ENCODE peak calls at places on chromosome 11, in six cellular contexts. One of them, this sample, is unnamed.

GRCh38 chr11:82791779-82792178 is 58.1 kb upstream of the FAM181B start:
- DNase-seq in neural progenitor cell: no peak
- DNase-seq in A549: no peak
- DNase-seq in uterus: no peak
- DNase-seq in left ventricle myocardium inferior: no peak
- DNase-seq in neuronal stem cell: no peak
- DNase-seq in this sample: no peak

GRCh38 chr11:115146425-115146824 is 357.8 kb downstream of the CADM1 start:
- DNase-seq in neural progenitor cell: no peak
- DNase-seq in A549: no peak
- DNase-seq in uterus: no peak
- DNase-seq in left ventricle myocardium inferior: no peak
- DNase-seq in neuronal stem cell: no peak
- DNase-seq in this sample: no peak

GRCh38 chr11:416757-417621 is 2.2 kb upstream of the SIGIRR start:
- DNase-seq in neural progenitor cell: peak; percentile 62
- DNase-seq in A549: no peak
- DNase-seq in uterus: no peak
- DNase-seq in left ventricle myocardium inferior: peak; percentile 66
- DNase-seq in neuronal stem cell: no peak
- DNase-seq in this sample: no peak

GRCh38 chr11:134802598-134802997 is 390.6 kb upstream of the B3GAT1 start:
- DNase-seq in neural progenitor cell: no peak
- DNase-seq in A549: no peak
- DNase-seq in uterus: no peak
- DNase-seq in left ventricle myocardium inferior: no peak
- DNase-seq in neuronal stem cell: no peak
- DNase-seq in this sample: no peak

GRCh38 chr11:116911981-116912734 is 74.7 kb upstream of the APOA1 start:
- DNase-seq in neural progenitor cell: no peak
- DNase-seq in A549: no peak
- DNase-seq in uterus: no peak
- DNase-seq in left ventricle myocardium inferior: no peak
- DNase-seq in neuronal stem cell: no peak
- DNase-seq in this sample: no peak

GRCh38 chr11:81165164-81165563 is 1568.5 kb downstream of the FAM181B start:
- DNase-seq in neural progenitor cell: peak; percentile 41
- DNase-seq in A549: no peak
- DNase-seq in uterus: no peak
- DNase-seq in left ventricle myocardium inferior: no peak
- DNase-seq in neuronal stem cell: no peak
- DNase-seq in this sample: no peak

GRCh38 chr11:61297741-61298140 is 2.6 kb upstream of the VWCE start:
- DNase-seq in neural progenitor cell: no peak
- DNase-seq in A549: no peak
- DNase-seq in uterus: peak; percentile 60
- DNase-seq in left ventricle myocardium inferior: no peak
- DNase-seq in neuronal stem cell: no peak
- DNase-seq in this sample: no peak

GRCh38 chr11:82680252-82680651 is 53.4 kb downstream of the FAM181B start:
- DNase-seq in neural progenitor cell: no peak
- DNase-seq in A549: no peak
- DNase-seq in uterus: no peak
- DNase-seq in left ventricle myocardium inferior: no peak
- DNase-seq in neuronal stem cell: no peak
- DNase-seq in this sample: peak; percentile 57

GRCh38 chr11:45658292-45658991 is 7.0 kb downstream of the CHST1 start:
- DNase-seq in neural progenitor cell: peak; percentile 66
- DNase-seq in A549: no peak
- DNase-seq in uterus: peak; percentile 51
- DNase-seq in left ventricle myocardium inferior: peak; percentile 85
- DNase-seq in neuronal stem cell: no peak
- DNase-seq in this sample: peak; percentile 78

GRCh38 chr11:82556210-82556609 is 177.5 kb downstream of the FAM181B start:
- DNase-seq in neural progenitor cell: no peak
- DNase-seq in A549: no peak
- DNase-seq in uterus: no peak
- DNase-seq in left ventricle myocardium inferior: no peak
- DNase-seq in neuronal stem cell: no peak
- DNase-seq in this sample: no peak

GRCh38 chr11:1126935-1127663 is 30.7 kb upstream of the MUC5AC start:
- DNase-seq in neural progenitor cell: no peak
- DNase-seq in A549: no peak
- DNase-seq in uterus: no peak
- DNase-seq in left ventricle myocardium inferior: no peak
- DNase-seq in neuronal stem cell: no peak
- DNase-seq in this sample: no peak

DNA sequence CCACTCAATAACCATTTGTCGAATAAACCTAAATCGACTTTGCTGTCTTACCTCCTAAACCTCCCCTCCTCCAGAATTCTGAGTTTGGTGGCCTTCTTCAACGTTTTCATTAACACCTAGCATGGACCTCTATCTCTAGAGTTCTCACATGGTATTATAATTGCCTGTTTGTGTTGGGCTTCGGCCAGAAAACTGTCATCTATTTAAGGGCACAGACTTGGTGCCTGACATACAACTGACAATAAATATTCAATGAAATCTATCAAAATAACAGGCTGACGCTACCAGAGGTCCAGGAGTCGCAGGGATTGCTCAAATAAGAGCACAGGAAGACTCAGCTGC is 687 bp downstream of the ALKBH8 start:
- DNase-seq in neural progenitor cell: no peak
- DNase-seq in A549: no peak
- DNase-seq in uterus: no peak
- DNase-seq in left ventricle myocardium inferior: no peak
- DNase-seq in neuronal stem cell: no peak
- DNase-seq in this sample: no peak
- H3K27ac ChIP-seq in neural progenitor cell: no peak overlapping the region
- H3K27ac ChIP-seq in A549: peak overlapping the region; percentile 89
- H3K27ac ChIP-seq in uterus: peak overlapping the region; percentile 82
- H3K27ac ChIP-seq in left ventricle myocardium inferior: peak overlapping the region; percentile 89
- H3K27ac ChIP-seq in neuronal stem cell: no peak overlapping the region
- H3K27ac ChIP-seq in this sample: peak overlapping the region; percentile 66

GRCh38 chr11:100777736-100778135 is 90.6 kb downstream of the ARHGAP42 start:
- DNase-seq in neural progenitor cell: no peak
- DNase-seq in A549: no peak
- DNase-seq in uterus: no peak
- DNase-seq in left ventricle myocardium inferior: no peak
- DNase-seq in neuronal stem cell: no peak
- DNase-seq in this sample: no peak
- H3K27ac ChIP-seq in neural progenitor cell: no peak overlapping the region
- H3K27ac ChIP-seq in A549: peak overlapping the region; percentile 76
- H3K27ac ChIP-seq in uterus: no peak overlapping the region
- H3K27ac ChIP-seq in left ventricle myocardium inferior: no peak overlapping the region
- H3K27ac ChIP-seq in neuronal stem cell: no peak overlapping the region
- H3K27ac ChIP-seq in this sample: no peak overlapping the region

DNA sequence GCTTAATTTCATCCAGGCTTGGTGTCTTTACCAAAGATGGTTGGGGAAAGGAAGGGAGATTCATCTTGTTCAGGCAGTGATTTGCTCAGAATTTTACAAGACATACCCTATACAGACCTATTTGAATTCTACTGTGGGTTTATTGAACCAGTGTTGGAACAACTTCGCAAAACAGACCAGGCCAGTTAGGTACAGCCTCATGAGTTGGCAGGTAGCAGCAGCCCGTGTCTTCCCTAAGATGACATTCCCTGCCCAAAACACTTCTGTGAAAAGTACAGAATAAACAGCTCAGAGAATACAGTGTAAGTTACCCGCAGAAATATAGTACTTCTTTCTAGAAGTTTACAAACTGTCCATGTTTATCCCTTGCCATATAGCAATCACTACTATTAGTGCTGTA is 102.4 kb upstream of the GAL start:
- DNase-seq in neural progenitor cell: no peak
- DNase-seq in A549: no peak
- DNase-seq in uterus: no peak
- DNase-seq in left ventricle myocardium inferior: no peak
- DNase-seq in neuronal stem cell: no peak
- DNase-seq in this sample: no peak
- H3K27ac ChIP-seq in neural progenitor cell: no peak overlapping the region
- H3K27ac ChIP-seq in A549: no peak overlapping the region
- H3K27ac ChIP-seq in uterus: no peak overlapping the region
- H3K27ac ChIP-seq in left ventricle myocardium inferior: peak overlapping the region; percentile 87
- H3K27ac ChIP-seq in neuronal stem cell: no peak overlapping the region
- H3K27ac ChIP-seq in this sample: no peak overlapping the region

GRCh38 chr11:12744831-12745502 is 70.7 kb downstream of the TEAD1 start:
- DNase-seq in neural progenitor cell: peak; percentile 19
- DNase-seq in A549: no peak
- DNase-seq in uterus: no peak
- DNase-seq in left ventricle myocardium inferior: peak; percentile 49
- DNase-seq in neuronal stem cell: no peak
- DNase-seq in this sample: peak; percentile 40
- H3K27ac ChIP-seq in neural progenitor cell: peak overlapping the region; percentile 55
- H3K27ac ChIP-seq in A549: no peak overlapping the region
- H3K27ac ChIP-seq in uterus: no peak overlapping the region
- H3K27ac ChIP-seq in left ventricle myocardium inferior: peak overlapping the region; percentile 82
- H3K27ac ChIP-seq in neuronal stem cell: peak overlapping the region; percentile 29
- H3K27ac ChIP-seq in this sample: peak overlapping the region; percentile 40

DNA sequence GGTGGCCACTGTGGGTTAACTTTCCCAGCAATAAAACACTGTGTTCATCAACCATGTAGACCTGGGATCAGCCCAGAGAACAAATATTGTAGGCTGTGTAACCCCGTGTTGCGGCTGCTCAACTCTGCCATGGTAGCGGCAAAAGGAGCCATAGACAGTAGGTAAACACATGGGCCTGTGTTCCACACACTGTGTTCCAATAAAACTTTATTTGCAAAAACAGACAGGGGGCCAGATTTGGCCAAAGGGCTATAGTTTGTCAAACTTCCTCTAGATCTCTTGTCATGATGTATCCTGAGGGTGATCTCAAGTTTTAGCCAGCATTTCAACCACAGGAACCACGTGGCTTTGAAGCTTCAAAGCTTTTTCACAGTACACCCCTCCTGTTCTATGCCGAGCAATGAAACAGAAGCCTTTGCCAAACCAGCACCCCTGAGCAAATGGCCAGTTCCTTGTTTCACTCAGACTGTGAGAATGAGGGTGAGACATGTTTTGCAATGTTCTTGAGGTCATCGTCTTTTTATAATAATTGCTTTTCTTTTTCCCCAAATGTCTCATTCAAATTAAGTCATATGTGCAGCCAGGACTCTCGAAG is 49.9 kb upstream of the FADD start:
- DNase-seq in neural progenitor cell: no peak
- DNase-seq in A549: no peak
- DNase-seq in uterus: no peak
- DNase-seq in left ventricle myocardium inferior: no peak
- DNase-seq in neuronal stem cell: no peak
- DNase-seq in this sample: no peak
- H3K27ac ChIP-seq in neural progenitor cell: no peak overlapping the region
- H3K27ac ChIP-seq in A549: no peak overlapping the region
- H3K27ac ChIP-seq in uterus: no peak overlapping the region
- H3K27ac ChIP-seq in left ventricle myocardium inferior: no peak overlapping the region
- H3K27ac ChIP-seq in neuronal stem cell: no peak overlapping the region
- H3K27ac ChIP-seq in this sample: no peak overlapping the region

DNA sequence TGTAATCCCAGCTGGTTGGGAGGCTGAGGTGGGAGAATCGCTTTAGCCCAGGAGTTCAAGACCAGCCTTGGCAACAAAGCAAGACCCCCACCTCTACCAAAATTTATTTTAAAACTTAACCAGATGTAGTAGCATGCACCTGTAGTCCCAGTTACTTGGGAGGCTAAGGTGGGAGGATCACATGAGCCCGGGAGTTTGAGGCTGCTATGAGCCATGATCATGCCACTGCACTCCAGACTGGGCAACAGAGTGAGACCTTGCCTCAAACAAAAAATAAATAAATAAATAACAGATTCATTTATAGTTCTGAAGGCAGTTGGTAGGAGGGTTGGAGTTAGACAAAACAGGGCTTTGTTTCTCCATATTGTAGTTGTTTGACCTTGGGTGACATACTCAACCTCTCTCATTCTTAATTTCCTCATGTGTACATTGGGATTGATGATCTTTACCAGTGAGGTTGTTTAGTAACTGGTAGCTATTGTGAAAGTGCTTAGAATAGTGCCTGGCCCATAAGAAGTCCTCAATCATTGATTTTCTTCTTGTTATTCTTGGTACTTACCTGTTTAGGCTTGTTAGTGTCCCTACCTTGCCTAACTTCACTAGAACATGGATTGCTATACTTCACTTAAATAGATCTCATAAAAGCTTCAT is 79.1 kb downstream of the EMSY start:
- DNase-seq in neural progenitor cell: no peak
- DNase-seq in A549: no peak
- DNase-seq in uterus: no peak
- DNase-seq in left ventricle myocardium inferior: no peak
- DNase-seq in neuronal stem cell: no peak
- DNase-seq in this sample: no peak
- H3K27ac ChIP-seq in neural progenitor cell: no peak overlapping the region
- H3K27ac ChIP-seq in A549: no peak overlapping the region
- H3K27ac ChIP-seq in uterus: no peak overlapping the region
- H3K27ac ChIP-seq in left ventricle myocardium inferior: no peak overlapping the region
- H3K27ac ChIP-seq in neuronal stem cell: no peak overlapping the region
- H3K27ac ChIP-seq in this sample: no peak overlapping the region

DNA sequence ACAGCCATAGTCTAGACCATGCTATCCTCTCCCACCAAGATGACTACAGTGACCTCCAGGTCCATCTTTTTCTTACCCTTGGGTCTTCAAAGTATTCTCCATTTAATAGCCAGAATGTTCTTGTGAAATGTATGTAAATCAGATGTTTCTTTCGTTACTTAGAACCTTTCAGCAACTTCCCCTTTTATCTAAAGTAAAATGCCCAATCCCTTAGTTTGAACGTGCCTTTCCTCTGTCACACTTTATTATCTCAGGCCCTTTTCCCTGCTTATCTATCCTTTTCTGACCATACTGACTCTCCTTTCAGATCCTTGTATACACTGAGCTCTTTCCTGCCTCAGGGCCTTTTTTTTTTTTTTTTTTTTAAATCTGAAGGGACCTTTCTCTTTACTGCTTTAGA is 17.9 kb downstream of the RBM4B start:
- DNase-seq in neural progenitor cell: no peak
- DNase-seq in A549: no peak
- DNase-seq in uterus: no peak
- DNase-seq in left ventricle myocardium inferior: no peak
- DNase-seq in neuronal stem cell: no peak
- DNase-seq in this sample: no peak
- H3K27ac ChIP-seq in neural progenitor cell: peak overlapping the region; percentile 7
- H3K27ac ChIP-seq in A549: no peak overlapping the region
- H3K27ac ChIP-seq in uterus: no peak overlapping the region
- H3K27ac ChIP-seq in left ventricle myocardium inferior: no peak overlapping the region
- H3K27ac ChIP-seq in neuronal stem cell: no peak overlapping the region
- H3K27ac ChIP-seq in this sample: no peak overlapping the region